ENCODE peak calls at places on chromosome 20, in six cellular contexts. C, P, N, Y, L and H are unnamed samples.

GRCh38 chr20:63054695-63055240 is 48.0 kb upstream of the BHLHE23 start:
- DNase-seq in C (no peak), P (no peak), N (no peak), Y (peak; percentile 72), L (no peak), H (no peak)

GRCh38 chr20:40706977-40707582 is 18.0 kb upstream of the MAFB start:
- DNase-seq in C (peak; percentile 55), P (no peak), N (no peak), Y (no peak), L (peak; percentile 25), H (no peak)

GRCh38 chr20:49948809-49949507 is 12.8 kb downstream of the RNF114 start:
- DNase-seq in C (no peak), P (no peak), N (no peak), Y (peak; percentile 64), L (no peak), H (no peak)

GRCh38 chr20:46670585-46671584 is 18.4 kb downstream of the TP53RK start:
- DNase-seq in C (no peak), P (no peak), N (no peak), Y (no peak), L (no peak), H (no peak)

GRCh38 chr20:57896563-57896962 is 186.7 kb upstream of the PMEPA1 start:
- DNase-seq in C (no peak), P (no peak), N (no peak), Y (no peak), L (no peak), H (no peak)

GRCh38 chr20:43915209-43916072 is 789 bp downstream of the TOX2 start:
- DNase-seq in C (no peak), P (peak; percentile 40), N (peak; percentile 47), Y (no peak), L (peak; percentile 43), H (no peak)

GRCh38 chr20:22472386-22472785 is 112.0 kb downstream of the FOXA2 start:
- DNase-seq in C (no peak), P (no peak), N (no peak), Y (no peak), L (no peak), H (no peak)

GRCh38 chr20:9476637-9477036 is 37.8 kb upstream of the LAMP5 start:
- DNase-seq in C (no peak), P (no peak), N (no peak), Y (no peak), L (no peak), H (no peak)

GRCh38 chr20:10832146-10832545 is 158.3 kb upstream of the JAG1 start:
- DNase-seq in C (no peak), P (no peak), N (no peak), Y (no peak), L (no peak), H (no peak)

GRCh38 chr20:41162396-41162795 is 25.1 kb downstream of the PLCG1 start:
- DNase-seq in C (no peak), P (no peak), N (no peak), Y (peak; percentile 78), L (no peak), H (no peak)

GRCh38 chr20:25198663-25199363 is 3.3 kb downstream of the ENTPD6 start:
- DNase-seq in C (no peak), P (peak; percentile 20), N (no peak), Y (no peak), L (no peak), H (no peak)

GRCh38 chr20:59159091-59159821 is 4.4 kb upstream of the ZNF831 start:
- DNase-seq in C (peak; percentile 13), P (no peak), N (peak; percentile 61), Y (no peak), L (no peak), H (no peak)

GRCh38 chr20:13017883-13018535 is 9.2 kb downstream of the SPTLC3 start:
- DNase-seq in C (no peak), P (no peak), N (no peak), Y (no peak), L (no peak), H (peak; percentile 95)

GRCh38 chr20:43404880-43405279 is 52.8 kb upstream of the SRSF6 start:
- DNase-seq in C (no peak), P (no peak), N (no peak), Y (no peak), L (no peak), H (no peak)

GRCh38 chr20:46573788-46574581 is 23.5 kb upstream of the OCSTAMP start:
- DNase-seq in C (no peak), P (no peak), N (no peak), Y (no peak), L (no peak), H (no peak)

GRCh38 chr20:62203378-62204030 is 16.6 kb downstream of the HRH3 start:
- DNase-seq in C (no peak), P (no peak), N (no peak), Y (peak; percentile 70), L (no peak), H (no peak)

GRCh38 chr20:39190666-39191570 is 228.8 kb downstream of the DHX35 start:
- DNase-seq in C (no peak), P (no peak), N (no peak), Y (no peak), L (no peak), H (no peak)

GRCh38 chr20:34390769-34391447 is 27.8 kb downstream of the ITCH start:
- DNase-seq in C (no peak), P (peak; percentile 43), N (peak; percentile 50), Y (peak; percentile 83), L (no peak), H (peak; percentile 17)

GRCh38 chr20:39298566-39299501 is 336.7 kb downstream of the DHX35 start:
- DNase-seq in C (no peak), P (peak; percentile 12), N (no peak), Y (no peak), L (no peak), H (no peak)

GRCh38 chr20:31818376-31818908 is 714 bp upstream of the MYLK2 start:
- DNase-seq in C (no peak), P (no peak), N (no peak), Y (no peak), L (no peak), H (no peak)

GRCh38 chr20:59817846-59818245 is 115.6 kb downstream of the SYCP2 start:
- DNase-seq in C (no peak), P (no peak), N (no peak), Y (peak; percentile 38), L (no peak), H (no peak)

GRCh38 chr20:22490287-22491187 is 93.8 kb downstream of the FOXA2 start:
- DNase-seq in C (peak; percentile 23), P (peak; percentile 89), N (no peak), Y (no peak), L (peak; percentile 34), H (no peak)

GRCh38 chr20:58850693-58851174 is at the start of gene GNAS-AS1:
- DNase-seq in C (peak; percentile 86), P (peak; percentile 75), N (peak; percentile 76), Y (peak; percentile 86), L (peak; percentile 91), H (no peak)

GRCh38 chr20:51763965-51764602 is 4.1 kb downstream of the ATP9A start:
- DNase-seq in C (no peak), P (no peak), N (no peak), Y (no peak), L (no peak), H (no peak)